ENCODE peak calls at places on chromosomes 12 and 14, in five cellular contexts. X is osteoblast, M is right lobe of liver, N is dorsolateral prefrontal cortex, S is astrocyte. P is an unnamed sample.

GRCh38 chr12:125140918-125141573 is 75.8 kb downstream of the AACS start:
- DNase-seq in X (peak), S (peak), N (no peak), M (no peak), P (no peak)

GRCh38 chr14:63991833-63992232 is 139.0 kb downstream of the SYNE2 start:
- DNase-seq in N (no peak), M (no peak), S (no peak), X (no peak), P (no peak)

GRCh38 chr14:31291210-31291609 is 83.6 kb upstream of the HECTD1 start:
- DNase-seq in X (no peak), S (peak), N (no peak), M (no peak), P (no peak)

GRCh38 chr14:61151276-61151675 is 129.9 kb downstream of the TMEM30B start:
- DNase-seq in M (no peak), S (no peak), N (no peak), X (no peak), P (no peak)

GRCh38 chr12:1616233-1617066 is 12.6 kb upstream of the WNT5B start:
- DNase-seq in S (no peak), X (no peak), N (no peak), M (no peak), P (no peak)

GRCh38 chr14:27845241-27845850 is 921.2 kb upstream of the FOXG1 start:
- DNase-seq in M (peak), N (no peak), S (no peak), X (peak), P (no peak)

GRCh38 chr14:100577986-100578431 is 9.2 kb downstream of the BEGAIN start:
- DNase-seq in M (peak), N (no peak), S (no peak), X (no peak), P (no peak)

GRCh38 chr12:93780115-93780641 is 103.0 kb downstream of the CRADD start:
- DNase-seq in N (no peak), M (no peak), X (no peak), S (no peak), P (no peak)

GRCh38 chr12:46442239-46442638 is 69.7 kb upstream of the SLC38A2 start:
- DNase-seq in M (no peak), X (no peak), S (peak), N (no peak), P (no peak)

GRCh38 chr14:105588236-105588860 is 62.0 kb downstream of the TMEM121 start:
- DNase-seq in M (no peak), N (no peak), X (no peak), S (no peak), P (no peak)

GRCh38 chr12:115216300-115216699 is 532.3 kb upstream of the TBX3 start:
- DNase-seq in S (no peak), N (no peak), X (no peak), M (no peak), P (no peak)

GRCh38 chr12:113048716-113049127 is 7.8 kb upstream of the DTX1 start:
- DNase-seq in M (no peak), N (peak), X (peak), S (peak), P (peak)

GRCh38 chr12:70060634-70061033 is 182.6 kb upstream of the CNOT2 start:
- DNase-seq in X (no peak), S (no peak), M (no peak), N (no peak), P (no peak)

GRCh38 chr12:131363416-131363815 is 347.5 kb upstream of the SFSWAP start:
- DNase-seq in S (no peak), X (peak), M (no peak), N (peak), P (no peak)

GRCh38 chr12:108856170-108856427 is 1.3 kb downstream of the SSH1 start:
- DNase-seq in M (peak), X (no peak), N (no peak), S (peak), P (no peak)

GRCh38 chr12:51428256-51428655 is 3.6 kb downstream of the SLC4A8 start:
- DNase-seq in X (no peak), S (no peak), N (no peak), M (no peak), P (no peak)

GRCh38 chr14:103312006-103312635 is 21.9 kb upstream of the EIF5 start:
- DNase-seq in N (no peak), X (no peak), S (no peak), M (no peak), P (no peak)

GRCh38 chr12:80262372-80263170 is 163.2 kb downstream of the OTOGL start:
- DNase-seq in X (peak), S (no peak), M (no peak), N (no peak), P (no peak)

GRCh38 chr14:91350813-91351507 is 66.7 kb downstream of the CCDC88C start:
- DNase-seq in M (no peak), X (peak), N (no peak), S (no peak), P (peak)

GRCh38 chr12:58727526-58727925 is 192.8 kb downstream of the LRIG3 start:
- DNase-seq in X (no peak), S (no peak), M (no peak), N (no peak), P (no peak)

GRCh38 chr12:44465139-44465538 is 411.0 kb downstream of the NELL2 start:
- DNase-seq in S (no peak), N (no peak), M (no peak), X (no peak), P (no peak)

GRCh38 chr12:118061876-118062791 is 1.2 kb upstream of the WSB2 start:
- DNase-seq in N (no peak), X (peak), M (peak), S (peak), P (no peak)

GRCh38 chr12:104702565-104703139 is 245.9 kb downstream of the CHST11 start:
- DNase-seq in N (no peak), X (no peak), S (no peak), M (no peak), P (no peak)

GRCh38 chr12:28050606-28051005 is 78.1 kb upstream of the PTHLH start:
- DNase-seq in S (no peak), X (no peak), N (no peak), M (no peak), P (no peak)

GRCh38 chr12:32400866-32401265 is 1.5 kb downstream of the FGD4 start:
- DNase-seq in S (no peak), N (no peak), X (no peak), M (no peak), P (no peak)

GRCh38 chr12:23611320-23611719 is 338.1 kb downstream of the SOX5 start:
- DNase-seq in N (no peak), X (no peak), M (no peak), S (peak), P (no peak)

GRCh38 chr12:131092911-131093901 is 139.5 kb downstream of the ADGRD1 start:
- DNase-seq in M (no peak), X (peak), N (no peak), S (no peak), P (no peak)

GRCh38 chr14:55979096-55979495 is 139.1 kb upstream of the PELI2 start:
- DNase-seq in N (peak), S (no peak), X (no peak), M (no peak), P (no peak)

GRCh38 chr14:71155743-71156142 is 248.5 kb downstream of the PCNX1 start:
- DNase-seq in S (no peak), X (no peak), N (no peak), M (no peak), P (no peak)

GRCh38 chr12:12946686-12947355 is 5.1 kb downstream of the GPRC5D start:
- DNase-seq in S (no peak), M (no peak), N (peak), X (peak), P (no peak)

GRCh38 chr14:37078131-37078530 is 94.3 kb downstream of the SLC25A21 start:
- DNase-seq in N (no peak), M (no peak), S (peak), X (no peak), P (no peak)

GRCh38 chr12:63826002-63826585 is 18.4 kb upstream of the SRGAP1 start:
- DNase-seq in X (peak), S (peak), N (no peak), M (no peak), P (peak)

GRCh38 chr14:77612011-77612620 is 4.3 kb downstream of the SPTLC2 start:
- DNase-seq in N (no peak), X (peak), S (peak), M (no peak), P (no peak)

GRCh38 chr14:44108601-44109000 is 398.5 kb downstream of the FSCB start:
- DNase-seq in N (no peak), S (no peak), M (no peak), X (no peak), P (no peak)

GRCh38 chr12:54977857-54978256 is 6.7 kb downstream of the TESPA1 start:
- DNase-seq in N (no peak), M (no peak), X (no peak), S (no peak), P (peak)

GRCh38 chr12:15910468-15910863 is 666 bp upstream of the DERA start:
- DNase-seq in N (no peak), M (no peak), X (no peak), S (no peak), P (no peak)
- H3K4me3 ChIP-seq in N (peak), M (peak), X (peak), S (peak), P (peak)

GRCh38 chr14:101760138-101761011 is 1.1 kb upstream of the PPP2R5C start:
- DNase-seq in M (peak), X (peak), N (peak), S (peak), P (peak)
- H3K4me3 ChIP-seq in M (peak), X (peak), N (peak), S (peak), P (peak)

DNA sequence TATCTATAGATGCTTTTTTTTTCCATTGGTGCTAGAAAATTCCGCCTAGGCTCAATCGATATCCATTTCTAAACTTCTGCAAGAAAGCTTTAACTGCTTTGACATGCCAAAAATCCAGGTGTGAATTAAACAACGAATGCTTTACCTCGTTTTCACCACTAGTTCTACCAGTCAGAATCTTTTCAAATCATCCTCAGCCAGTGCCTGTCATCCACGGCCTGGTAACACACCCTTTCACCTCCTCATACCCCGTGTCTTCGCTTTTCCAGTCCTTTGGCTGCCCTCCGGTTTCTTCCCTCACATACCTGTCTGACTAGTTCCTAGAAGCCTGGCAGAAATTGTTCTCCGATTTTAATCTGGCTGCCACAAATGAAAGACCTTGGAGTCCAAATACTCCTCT is 1.4 kb upstream of the PHC1 start:
- DNase-seq in N (no peak), M (no peak), S (no peak), X (peak), P (peak)
- H3K4me3 ChIP-seq in N (peak), M (no peak), S (no peak), X (peak), P (no peak)

DNA sequence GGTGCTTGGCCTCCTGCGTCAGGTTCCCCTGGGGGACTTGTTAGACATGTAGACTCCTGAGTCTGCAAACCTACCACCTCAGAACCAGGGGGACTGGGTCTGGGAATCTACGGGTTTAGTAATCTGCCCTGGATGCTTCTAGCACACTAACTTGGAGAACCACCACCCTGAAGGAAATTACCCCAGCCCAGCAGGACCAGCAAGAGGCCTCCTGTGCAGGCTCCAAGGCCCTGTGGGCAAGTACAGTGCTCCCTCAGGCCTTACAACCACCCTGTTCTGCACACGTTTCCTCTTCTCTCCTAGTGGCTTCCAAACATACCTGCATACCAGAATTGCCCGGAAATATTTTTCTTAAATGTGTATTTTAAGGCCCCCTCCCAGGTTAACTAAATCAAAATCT is 423.0 kb downstream of the FUT8 start:
- DNase-seq in N (no peak), S (no peak), X (no peak), M (no peak), P (no peak)
- H3K4me3 ChIP-seq in N (no peak), S (no peak), X (no peak), M (no peak), P (no peak)

DNA sequence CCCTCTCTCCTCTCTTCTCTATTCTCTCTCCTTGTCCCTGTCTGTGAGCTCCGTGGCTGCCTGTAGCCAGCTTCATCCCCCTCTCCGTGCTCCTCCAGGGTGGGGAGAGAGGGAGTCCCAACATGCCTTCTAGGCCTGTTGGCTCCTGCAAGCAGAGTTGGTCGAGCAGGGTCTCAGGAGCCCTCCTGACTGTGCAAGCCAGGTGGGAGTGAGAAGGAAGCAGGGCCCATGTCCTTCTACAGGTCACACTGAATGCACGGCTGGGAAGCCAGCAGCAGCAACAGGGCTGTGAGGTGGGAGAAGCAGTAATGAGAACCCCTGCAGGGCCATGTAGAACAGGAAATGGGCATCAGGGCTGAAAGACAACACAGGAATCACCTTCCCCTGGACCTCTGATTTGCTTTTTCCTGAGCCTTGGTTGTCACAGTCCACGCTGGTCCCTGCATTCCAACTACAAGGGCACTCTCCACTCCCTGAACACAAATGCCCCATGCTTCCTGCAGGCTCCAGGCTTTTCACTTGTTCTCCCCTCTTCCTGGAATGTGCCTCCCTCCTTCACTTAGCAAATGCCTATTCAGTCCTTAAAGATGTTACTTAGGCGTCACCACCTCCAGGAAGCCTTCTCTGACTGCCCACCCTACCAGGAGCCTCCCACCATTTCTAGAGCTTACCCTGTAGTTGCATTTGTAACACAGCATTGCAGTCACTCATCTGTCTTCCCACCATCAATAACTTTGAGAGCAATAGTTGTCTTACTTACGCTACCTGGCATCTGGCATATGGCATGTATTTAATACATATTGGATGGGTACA is 51.2 kb downstream of the TSPAN11 start:
- DNase-seq in S (no peak), N (no peak), X (no peak), M (no peak), P (no peak)
- H3K4me3 ChIP-seq in S (no peak), N (no peak), X (no peak), M (no peak), P (no peak)

GRCh38 chr12:25364529-25365339 is 114.0 kb upstream of the KRAS start:
- DNase-seq in N (no peak), M (no peak), S (no peak), X (no peak), P (no peak)
- H3K4me3 ChIP-seq in N (no peak), M (no peak), S (no peak), X (no peak), P (no peak)

DNA sequence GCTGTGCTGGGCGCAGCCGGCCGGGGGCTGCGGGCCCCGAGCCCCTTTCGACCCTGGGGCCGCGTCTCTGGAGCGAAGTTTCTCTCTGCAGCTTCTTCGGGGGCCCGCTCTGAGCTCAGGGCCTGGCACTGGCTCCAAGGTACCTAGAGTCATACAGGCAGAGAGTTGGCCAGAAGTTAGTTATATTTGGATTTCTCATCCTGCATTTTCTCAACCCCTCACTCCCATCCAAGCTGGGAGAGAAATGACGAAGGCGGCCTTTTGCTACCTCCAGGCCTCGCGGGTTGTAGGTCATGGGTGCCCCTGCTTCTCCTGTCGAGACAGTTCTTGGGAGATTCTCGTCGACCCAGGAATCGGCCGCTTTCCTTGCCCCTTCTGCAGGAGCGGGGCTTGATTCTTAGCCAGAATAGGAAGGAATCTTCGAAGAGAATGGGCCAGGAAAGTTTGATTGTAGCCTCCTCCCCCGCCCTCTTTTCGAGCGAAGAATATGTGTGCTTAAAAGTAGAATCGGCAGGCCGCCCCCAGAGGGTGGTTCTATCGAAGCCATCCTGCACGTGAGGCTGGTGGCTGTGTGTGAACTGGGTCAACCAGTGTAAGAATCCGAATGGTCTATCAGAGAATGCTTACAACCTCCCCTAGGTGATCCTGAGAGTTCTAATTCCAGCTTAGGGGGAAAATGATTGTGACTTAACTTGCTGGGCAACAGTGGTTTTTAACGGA is 781 bp downstream of the MLEC start:
- DNase-seq in M (no peak), N (no peak), S (no peak), X (no peak), P (no peak)
- H3K4me3 ChIP-seq in M (peak), N (peak), S (peak), X (peak), P (peak)

GRCh38 chr12:57455374-57456144 is 452 bp downstream of the INHBE start:
- DNase-seq in S (no peak), N (no peak), M (peak), X (no peak), P (no peak)
- H3K4me3 ChIP-seq in S (no peak), N (no peak), M (peak), X (no peak), P (no peak)

DNA sequence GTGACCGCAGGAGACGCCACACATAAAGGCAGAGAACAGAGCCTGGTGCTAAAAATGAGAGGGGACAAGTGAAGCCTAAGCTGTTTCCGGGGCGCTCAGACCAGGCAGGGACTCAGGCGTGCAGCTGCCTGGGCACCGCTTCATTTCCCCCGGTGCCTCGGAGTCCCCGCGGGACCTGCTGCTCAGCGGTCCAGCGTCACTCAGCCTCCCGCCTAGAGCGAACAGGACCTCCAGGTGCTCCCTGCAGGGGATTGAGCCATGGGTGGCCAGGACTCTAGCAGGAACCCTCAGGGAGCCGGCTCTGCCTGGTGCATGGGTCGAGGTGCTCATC is 31.0 kb downstream of the CCDC85C start:
- DNase-seq in M (no peak), S (no peak), N (no peak), X (no peak), P (no peak)
- H3K4me3 ChIP-seq in M (no peak), S (no peak), N (no peak), X (no peak), P (no peak)

GRCh38 chr12:130088509-130088908 is 73.8 kb upstream of the FZD10 start:
- DNase-seq in S (no peak), X (no peak), N (no peak), M (no peak), P (no peak)

GRCh38 chr12:130086777-130087176 is 75.5 kb upstream of the FZD10 start:
- DNase-seq in N (no peak), X (no peak), S (no peak), M (no peak), P (peak)

GRCh38 chr12:130084359-130084758 is 77.9 kb upstream of the FZD10 start:
- DNase-seq in N (no peak), X (no peak), M (no peak), S (no peak), P (no peak)

GRCh38 chr12:130087222-130087621 is 75.0 kb upstream of the FZD10 start:
- DNase-seq in X (no peak), N (no peak), S (no peak), M (no peak), P (peak)

DNA sequence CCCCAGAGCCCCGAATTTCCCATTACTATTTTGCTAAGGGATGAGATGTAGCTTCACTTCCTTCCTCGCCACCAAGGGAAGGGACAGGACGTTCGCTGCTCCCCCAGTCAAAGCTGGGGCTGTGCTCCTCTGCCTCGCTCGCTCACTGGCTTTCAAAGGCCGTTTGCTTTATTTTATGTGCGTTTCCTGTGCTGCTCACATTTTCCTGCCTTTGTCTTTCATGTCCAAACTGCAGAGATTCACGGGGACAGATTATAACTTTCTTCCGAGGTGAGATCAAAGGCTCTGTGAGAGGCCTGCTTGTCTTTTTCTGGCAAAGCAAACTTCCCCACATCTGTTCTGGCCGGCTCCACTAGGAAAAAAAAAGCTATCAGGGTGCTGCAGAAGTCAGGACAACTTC is 76.0 kb upstream of the FZD10 start:
- DNase-seq in N (no peak), M (no peak), S (no peak), X (no peak), P (peak)
- H3K4me3 ChIP-seq in N (no peak), M (no peak), S (no peak), X (no peak), P (peak)

P was measured in Jurkat, Clone E6-1.